ENCODE peak calls at places on chromosomes 13 and 19, in seven cellular contexts. M, I, A, N, T, O and S are unnamed samples.

GRCh38 chr19:17405250-17406038 is at the start of gene BST2:
- DNase-seq in M (peak; percentile 95), I (peak; percentile 17), A (no peak), N (no peak), T (peak; percentile 12), O (peak; percentile 53), S (no peak)

GRCh38 chr13:47126432-47126831 is 229.6 kb upstream of the HTR2A start:
- DNase-seq in M (peak; percentile 62), I (no peak), A (no peak), N (no peak), T (no peak), O (no peak), S (no peak)

GRCh38 chr19:33888665-33889064 is 92.0 kb downstream of the KCTD15 start:
- DNase-seq in M (no peak), I (no peak), A (no peak), N (no peak), T (no peak), O (no peak), S (no peak)

GRCh38 chr13:99386911-99387788 is 80.0 kb upstream of the GPR183 start:
- DNase-seq in M (peak; percentile 65), I (peak; percentile 84), A (peak; percentile 53), N (no peak), T (no peak), O (peak; percentile 73), S (peak; percentile 57)

GRCh38 chr13:110135977-110136597 is 170.9 kb downstream of the COL4A1 start:
- DNase-seq in M (no peak), I (no peak), A (no peak), N (no peak), T (no peak), O (no peak), S (no peak)

GRCh38 chr13:100675660-100676129 is 1.1 kb upstream of the TMTC4 start:
- DNase-seq in M (no peak), I (no peak), A (no peak), N (no peak), T (no peak), O (no peak), S (no peak)

GRCh38 chr19:42281175-42282035 is 12.4 kb downstream of the CIC start:
- DNase-seq in M (peak; percentile 77), I (no peak), A (no peak), N (peak; percentile 40), T (peak; percentile 67), O (peak; percentile 58), S (no peak)

GRCh38 chr19:52691737-52692136 is 43.1 kb downstream of the ZNF611 start:
- DNase-seq in M (no peak), I (no peak), A (no peak), N (no peak), T (no peak), O (no peak), S (no peak)